ENCODE peak calls at places on chromosome 13, in nine cellular contexts. One of them, this sample, is unnamed.

GRCh38 chr13:93289842-93290241 is 63.2 kb downstream of the GPC6 start:
- DNase-seq in MM.1S: no peak
- DNase-seq in psoas muscle: no peak
- DNase-seq in activated B cell treated with CpG ODN at 0.5 μM for 24 hours: no peak
- DNase-seq in GM13977: no peak
- DNase-seq in nephron progenitor cell: no peak
- DNase-seq in mesothelial cell of epicardium: no peak
- DNase-seq in heart left ventricle: no peak
- DNase-seq in activated CD8-positive, alpha-beta T cell treated with anti-CD3 and anti-CD28 coated beads for 36 hours: no peak
- DNase-seq in this sample: no peak

GRCh38 chr13:81171065-81171647 is 830.2 kb upstream of the SPRY2 start:
- DNase-seq in activated CD8-positive, alpha-beta T cell treated with anti-CD3 and anti-CD28 coated beads for 36 hours: no peak
- DNase-seq in MM.1S: peak; percentile 26
- DNase-seq in heart left ventricle: no peak
- DNase-seq in psoas muscle: no peak
- DNase-seq in nephron progenitor cell: no peak
- DNase-seq in mesothelial cell of epicardium: no peak
- DNase-seq in activated B cell treated with CpG ODN at 0.5 μM for 24 hours: no peak
- DNase-seq in GM13977: no peak
- DNase-seq in this sample: no peak

GRCh38 chr13:94914829-94915228 is 202.5 kb upstream of the SOX21 start:
- DNase-seq in psoas muscle: no peak
- DNase-seq in GM13977: no peak
- DNase-seq in mesothelial cell of epicardium: no peak
- DNase-seq in activated CD8-positive, alpha-beta T cell treated with anti-CD3 and anti-CD28 coated beads for 36 hours: no peak
- DNase-seq in MM.1S: no peak
- DNase-seq in heart left ventricle: no peak
- DNase-seq in nephron progenitor cell: no peak
- DNase-seq in activated B cell treated with CpG ODN at 0.5 μM for 24 hours: no peak
- DNase-seq in this sample: no peak

GRCh38 chr13:73220966-73221720 is 162.3 kb downstream of the KLF5 start:
- DNase-seq in psoas muscle: no peak
- DNase-seq in GM13977: no peak
- DNase-seq in mesothelial cell of epicardium: no peak
- DNase-seq in nephron progenitor cell: no peak
- DNase-seq in heart left ventricle: no peak
- DNase-seq in MM.1S: no peak
- DNase-seq in activated CD8-positive, alpha-beta T cell treated with anti-CD3 and anti-CD28 coated beads for 36 hours: no peak
- DNase-seq in activated B cell treated with CpG ODN at 0.5 μM for 24 hours: no peak
- DNase-seq in this sample: no peak

GRCh38 chr13:25692156-25692555 is 320.4 kb downstream of the ATP8A2 start:
- DNase-seq in MM.1S: no peak
- DNase-seq in activated CD8-positive, alpha-beta T cell treated with anti-CD3 and anti-CD28 coated beads for 36 hours: no peak
- DNase-seq in mesothelial cell of epicardium: no peak
- DNase-seq in nephron progenitor cell: peak; percentile 39
- DNase-seq in heart left ventricle: no peak
- DNase-seq in psoas muscle: no peak
- DNase-seq in activated B cell treated with CpG ODN at 0.5 μM for 24 hours: no peak
- DNase-seq in GM13977: no peak
- DNase-seq in this sample: no peak

GRCh38 chr13:94712812-94713555 is 639 bp upstream of the SOX21 start:
- DNase-seq in mesothelial cell of epicardium: no peak
- DNase-seq in activated B cell treated with CpG ODN at 0.5 μM for 24 hours: no peak
- DNase-seq in MM.1S: no peak
- DNase-seq in psoas muscle: peak; percentile 34
- DNase-seq in activated CD8-positive, alpha-beta T cell treated with anti-CD3 and anti-CD28 coated beads for 36 hours: no peak
- DNase-seq in GM13977: peak; percentile 56
- DNase-seq in nephron progenitor cell: peak; percentile 68
- DNase-seq in heart left ventricle: no peak
- DNase-seq in this sample: no peak

GRCh38 chr13:114143806-114144605 is 11.6 kb upstream of the RASA3 start:
- DNase-seq in psoas muscle: no peak
- DNase-seq in MM.1S: no peak
- DNase-seq in nephron progenitor cell: peak; percentile 66
- DNase-seq in mesothelial cell of epicardium: no peak
- DNase-seq in GM13977: peak; percentile 71
- DNase-seq in heart left ventricle: no peak
- DNase-seq in activated B cell treated with CpG ODN at 0.5 μM for 24 hours: peak; percentile 45
- DNase-seq in activated CD8-positive, alpha-beta T cell treated with anti-CD3 and anti-CD28 coated beads for 36 hours: peak; percentile 76
- DNase-seq in this sample: peak; percentile 60

GRCh38 chr13:73141292-73141771 is 82.5 kb downstream of the KLF5 start:
- DNase-seq in heart left ventricle: no peak
- DNase-seq in activated B cell treated with CpG ODN at 0.5 μM for 24 hours: no peak
- DNase-seq in nephron progenitor cell: no peak
- DNase-seq in activated CD8-positive, alpha-beta T cell treated with anti-CD3 and anti-CD28 coated beads for 36 hours: no peak
- DNase-seq in mesothelial cell of epicardium: no peak
- DNase-seq in MM.1S: no peak
- DNase-seq in GM13977: no peak
- DNase-seq in psoas muscle: no peak
- DNase-seq in this sample: no peak

GRCh38 chr13:99356216-99357089 is 49.3 kb upstream of the GPR183 start:
- DNase-seq in nephron progenitor cell: peak; percentile 34
- DNase-seq in GM13977: peak; percentile 78
- DNase-seq in activated B cell treated with CpG ODN at 0.5 μM for 24 hours: peak; percentile 40
- DNase-seq in heart left ventricle: no peak
- DNase-seq in activated CD8-positive, alpha-beta T cell treated with anti-CD3 and anti-CD28 coated beads for 36 hours: peak; percentile 71
- DNase-seq in psoas muscle: no peak
- DNase-seq in mesothelial cell of epicardium: no peak
- DNase-seq in MM.1S: peak; percentile 87
- DNase-seq in this sample: peak; percentile 75

GRCh38 chr13:41317243-41317642 is 6.2 kb downstream of the NAA16 start:
- DNase-seq in heart left ventricle: no peak
- DNase-seq in activated B cell treated with CpG ODN at 0.5 μM for 24 hours: no peak
- DNase-seq in MM.1S: no peak
- DNase-seq in GM13977: no peak
- DNase-seq in nephron progenitor cell: no peak
- DNase-seq in psoas muscle: no peak
- DNase-seq in activated CD8-positive, alpha-beta T cell treated with anti-CD3 and anti-CD28 coated beads for 36 hours: no peak
- DNase-seq in mesothelial cell of epicardium: no peak
- DNase-seq in this sample: no peak

GRCh38 chr13:112818040-112818697 is 128.3 kb downstream of the ATP11A start:
- DNase-seq in heart left ventricle: peak; percentile 10
- DNase-seq in activated CD8-positive, alpha-beta T cell treated with anti-CD3 and anti-CD28 coated beads for 36 hours: no peak
- DNase-seq in activated B cell treated with CpG ODN at 0.5 μM for 24 hours: no peak
- DNase-seq in psoas muscle: no peak
- DNase-seq in mesothelial cell of epicardium: no peak
- DNase-seq in nephron progenitor cell: no peak
- DNase-seq in GM13977: no peak
- DNase-seq in MM.1S: no peak
- DNase-seq in this sample: no peak

GRCh38 chr13:39452834-39453233 is 150.2 kb downstream of the LHFPL6 start:
- DNase-seq in nephron progenitor cell: no peak
- DNase-seq in GM13977: no peak
- DNase-seq in activated B cell treated with CpG ODN at 0.5 μM for 24 hours: no peak
- DNase-seq in heart left ventricle: no peak
- DNase-seq in mesothelial cell of epicardium: no peak
- DNase-seq in psoas muscle: no peak
- DNase-seq in MM.1S: no peak
- DNase-seq in activated CD8-positive, alpha-beta T cell treated with anti-CD3 and anti-CD28 coated beads for 36 hours: no peak
- DNase-seq in this sample: no peak

GRCh38 chr13:32947886-32948285 is 68.3 kb upstream of the KL start:
- DNase-seq in psoas muscle: no peak
- DNase-seq in mesothelial cell of epicardium: no peak
- DNase-seq in activated B cell treated with CpG ODN at 0.5 μM for 24 hours: no peak
- DNase-seq in GM13977: no peak
- DNase-seq in MM.1S: no peak
- DNase-seq in heart left ventricle: no peak
- DNase-seq in nephron progenitor cell: no peak
- DNase-seq in activated CD8-positive, alpha-beta T cell treated with anti-CD3 and anti-CD28 coated beads for 36 hours: no peak
- DNase-seq in this sample: no peak

GRCh38 chr13:104357174-104357573 is 1291.0 kb upstream of the SLC10A2 start:
- DNase-seq in activated CD8-positive, alpha-beta T cell treated with anti-CD3 and anti-CD28 coated beads for 36 hours: no peak
- DNase-seq in mesothelial cell of epicardium: no peak
- DNase-seq in heart left ventricle: no peak
- DNase-seq in psoas muscle: no peak
- DNase-seq in GM13977: no peak
- DNase-seq in activated B cell treated with CpG ODN at 0.5 μM for 24 hours: no peak
- DNase-seq in nephron progenitor cell: no peak
- DNase-seq in MM.1S: no peak
- DNase-seq in this sample: no peak

GRCh38 chr13:105050696-105051095 is 1484.8 kb downstream of the EFNB2 start:
- DNase-seq in GM13977: no peak
- DNase-seq in heart left ventricle: no peak
- DNase-seq in activated B cell treated with CpG ODN at 0.5 μM for 24 hours: no peak
- DNase-seq in MM.1S: no peak
- DNase-seq in activated CD8-positive, alpha-beta T cell treated with anti-CD3 and anti-CD28 coated beads for 36 hours: no peak
- DNase-seq in psoas muscle: no peak
- DNase-seq in nephron progenitor cell: no peak
- DNase-seq in mesothelial cell of epicardium: no peak
- DNase-seq in this sample: no peak

GRCh38 chr13:40534456-40534855 is 132.0 kb downstream of the FOXO1 start:
- DNase-seq in heart left ventricle: no peak
- DNase-seq in activated B cell treated with CpG ODN at 0.5 μM for 24 hours: no peak
- DNase-seq in mesothelial cell of epicardium: no peak
- DNase-seq in MM.1S: no peak
- DNase-seq in GM13977: no peak
- DNase-seq in activated CD8-positive, alpha-beta T cell treated with anti-CD3 and anti-CD28 coated beads for 36 hours: no peak
- DNase-seq in nephron progenitor cell: no peak
- DNase-seq in psoas muscle: no peak
- DNase-seq in this sample: no peak

GRCh38 chr13:113049981-113050380 is 55.6 kb upstream of the F7 start:
- DNase-seq in activated B cell treated with CpG ODN at 0.5 μM for 24 hours: no peak
- DNase-seq in mesothelial cell of epicardium: peak; percentile 6
- DNase-seq in nephron progenitor cell: no peak
- DNase-seq in heart left ventricle: no peak
- DNase-seq in GM13977: no peak
- DNase-seq in psoas muscle: no peak
- DNase-seq in MM.1S: no peak
- DNase-seq in activated CD8-positive, alpha-beta T cell treated with anti-CD3 and anti-CD28 coated beads for 36 hours: no peak
- DNase-seq in this sample: no peak

GRCh38 chr13:23510979-23511735 is 59.1 kb upstream of the TNFRSF19 start:
- DNase-seq in activated B cell treated with CpG ODN at 0.5 μM for 24 hours: no peak
- DNase-seq in nephron progenitor cell: peak; percentile 6
- DNase-seq in MM.1S: no peak
- DNase-seq in GM13977: peak; percentile 52
- DNase-seq in mesothelial cell of epicardium: no peak
- DNase-seq in heart left ventricle: no peak
- DNase-seq in activated CD8-positive, alpha-beta T cell treated with anti-CD3 and anti-CD28 coated beads for 36 hours: no peak
- DNase-seq in psoas muscle: no peak
- DNase-seq in this sample: peak; percentile 58

GRCh38 chr13:23514076-23514475 is 56.1 kb upstream of the TNFRSF19 start:
- DNase-seq in heart left ventricle: no peak
- DNase-seq in psoas muscle: no peak
- DNase-seq in nephron progenitor cell: no peak
- DNase-seq in activated CD8-positive, alpha-beta T cell treated with anti-CD3 and anti-CD28 coated beads for 36 hours: no peak
- DNase-seq in mesothelial cell of epicardium: no peak
- DNase-seq in GM13977: no peak
- DNase-seq in MM.1S: no peak
- DNase-seq in activated B cell treated with CpG ODN at 0.5 μM for 24 hours: no peak
- DNase-seq in this sample: no peak

GRCh38 chr13:23513460-23513859 is 56.8 kb upstream of the TNFRSF19 start:
- DNase-seq in MM.1S: no peak
- DNase-seq in activated B cell treated with CpG ODN at 0.5 μM for 24 hours: no peak
- DNase-seq in mesothelial cell of epicardium: no peak
- DNase-seq in nephron progenitor cell: no peak
- DNase-seq in heart left ventricle: no peak
- DNase-seq in GM13977: no peak
- DNase-seq in psoas muscle: no peak
- DNase-seq in activated CD8-positive, alpha-beta T cell treated with anti-CD3 and anti-CD28 coated beads for 36 hours: no peak
- DNase-seq in this sample: no peak

GRCh38 chr13:23515116-23515515 is 55.1 kb upstream of the TNFRSF19 start:
- DNase-seq in activated CD8-positive, alpha-beta T cell treated with anti-CD3 and anti-CD28 coated beads for 36 hours: no peak
- DNase-seq in heart left ventricle: no peak
- DNase-seq in MM.1S: no peak
- DNase-seq in activated B cell treated with CpG ODN at 0.5 μM for 24 hours: no peak
- DNase-seq in GM13977: no peak
- DNase-seq in mesothelial cell of epicardium: no peak
- DNase-seq in psoas muscle: no peak
- DNase-seq in nephron progenitor cell: no peak
- DNase-seq in this sample: no peak

DNA sequence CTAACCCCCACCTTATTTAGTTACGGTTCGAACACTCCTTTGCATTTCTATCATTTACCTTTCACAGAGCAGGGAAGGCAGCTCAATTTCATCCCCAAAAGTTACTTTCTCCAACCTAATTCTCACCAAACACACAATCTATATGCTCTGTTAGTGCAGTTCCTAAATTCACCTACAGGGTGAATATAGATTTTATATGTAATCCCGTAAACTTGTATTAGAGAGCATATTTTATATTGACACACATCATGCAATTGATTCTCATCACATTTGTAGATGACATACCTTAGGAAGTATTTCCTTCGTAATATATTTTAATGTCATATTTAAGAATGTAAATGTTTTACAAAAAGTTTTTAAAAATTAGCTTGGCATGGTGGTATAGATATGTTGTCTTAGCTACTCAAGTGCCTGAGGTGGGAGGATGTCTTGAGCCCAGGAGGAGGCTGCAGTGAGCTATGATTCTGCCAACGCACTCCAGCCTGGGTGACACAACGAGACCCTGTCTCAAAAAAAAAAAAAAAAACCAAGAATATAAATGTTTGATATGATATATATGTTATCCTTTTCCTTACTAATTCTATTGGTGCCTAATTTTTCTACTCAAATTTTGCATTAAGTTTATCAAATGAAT is 57.3 kb upstream of the TNFRSF19 start:
- DNase-seq in psoas muscle: no peak
- DNase-seq in GM13977: no peak
- DNase-seq in heart left ventricle: no peak
- DNase-seq in mesothelial cell of epicardium: no peak
- DNase-seq in activated B cell treated with CpG ODN at 0.5 μM for 24 hours: no peak
- DNase-seq in activated CD8-positive, alpha-beta T cell treated with anti-CD3 and anti-CD28 coated beads for 36 hours: no peak
- DNase-seq in nephron progenitor cell: no peak
- DNase-seq in MM.1S: no peak
- DNase-seq in this sample: no peak
- TF ChIP-seq CTCF in psoas muscle: no peak
- TF ChIP-seq CTCF in GM13977: no peak
- TF ChIP-seq CTCF in heart left ventricle: no peak
- TF ChIP-seq CTCF in mesothelial cell of epicardium: peak; percentile 82
- TF ChIP-seq CTCF in activated B cell treated with CpG ODN at 0.5 μM for 24 hours: no peak
- TF ChIP-seq CTCF in activated CD8-positive, alpha-beta T cell treated with anti-CD3 and anti-CD28 coated beads for 36 hours: peak; percentile 22
- TF ChIP-seq CTCF in nephron progenitor cell: no peak
- TF ChIP-seq CTCF in MM.1S: no peak
- TF ChIP-seq CTCF in this sample: peak; percentile 2

GRCh38 chr13:49908637-49909036 is 27.5 kb downstream of the SPRYD7 start:
- DNase-seq in activated B cell treated with CpG ODN at 0.5 μM for 24 hours: no peak
- DNase-seq in nephron progenitor cell: no peak
- DNase-seq in mesothelial cell of epicardium: no peak
- DNase-seq in activated CD8-positive, alpha-beta T cell treated with anti-CD3 and anti-CD28 coated beads for 36 hours: no peak
- DNase-seq in psoas muscle: no peak
- DNase-seq in heart left ventricle: no peak
- DNase-seq in MM.1S: no peak
- DNase-seq in GM13977: no peak
- DNase-seq in this sample: no peak
- TF ChIP-seq CTCF in activated B cell treated with CpG ODN at 0.5 μM for 24 hours: no peak
- TF ChIP-seq CTCF in nephron progenitor cell: no peak
- TF ChIP-seq CTCF in mesothelial cell of epicardium: no peak
- TF ChIP-seq CTCF in activated CD8-positive, alpha-beta T cell treated with anti-CD3 and anti-CD28 coated beads for 36 hours: no peak
- TF ChIP-seq CTCF in psoas muscle: no peak
- TF ChIP-seq CTCF in heart left ventricle: no peak
- TF ChIP-seq CTCF in MM.1S: no peak
- TF ChIP-seq CTCF in GM13977: no peak
- TF ChIP-seq CTCF in this sample: no peak

GRCh38 chr13:37138169-37138568 is 32.7 kb upstream of the CSNK1A1L start:
- DNase-seq in heart left ventricle: no peak
- DNase-seq in activated CD8-positive, alpha-beta T cell treated with anti-CD3 and anti-CD28 coated beads for 36 hours: no peak
- DNase-seq in mesothelial cell of epicardium: no peak
- DNase-seq in psoas muscle: no peak
- DNase-seq in nephron progenitor cell: peak; percentile 2
- DNase-seq in MM.1S: no peak
- DNase-seq in GM13977: no peak
- DNase-seq in activated B cell treated with CpG ODN at 0.5 μM for 24 hours: no peak
- DNase-seq in this sample: no peak
- TF ChIP-seq CTCF in heart left ventricle: no peak
- TF ChIP-seq CTCF in activated CD8-positive, alpha-beta T cell treated with anti-CD3 and anti-CD28 coated beads for 36 hours: no peak
- TF ChIP-seq CTCF in mesothelial cell of epicardium: no peak
- TF ChIP-seq CTCF in psoas muscle: no peak
- TF ChIP-seq CTCF in nephron progenitor cell: no peak
- TF ChIP-seq CTCF in MM.1S: no peak
- TF ChIP-seq CTCF in GM13977: no peak
- TF ChIP-seq CTCF in activated B cell treated with CpG ODN at 0.5 μM for 24 hours: no peak
- TF ChIP-seq CTCF in this sample: no peak

GRCh38 chr13:48761256-48761655 is 107.5 kb downstream of the CYSLTR2 start:
- DNase-seq in heart left ventricle: no peak
- DNase-seq in psoas muscle: no peak
- DNase-seq in GM13977: no peak
- DNase-seq in MM.1S: no peak
- DNase-seq in mesothelial cell of epicardium: no peak
- DNase-seq in activated B cell treated with CpG ODN at 0.5 μM for 24 hours: no peak
- DNase-seq in activated CD8-positive, alpha-beta T cell treated with anti-CD3 and anti-CD28 coated beads for 36 hours: no peak
- DNase-seq in nephron progenitor cell: no peak
- DNase-seq in this sample: no peak
- TF ChIP-seq CTCF in heart left ventricle: no peak
- TF ChIP-seq CTCF in psoas muscle: no peak
- TF ChIP-seq CTCF in GM13977: no peak
- TF ChIP-seq CTCF in MM.1S: no peak
- TF ChIP-seq CTCF in mesothelial cell of epicardium: no peak
- TF ChIP-seq CTCF in activated B cell treated with CpG ODN at 0.5 μM for 24 hours: no peak
- TF ChIP-seq CTCF in activated CD8-positive, alpha-beta T cell treated with anti-CD3 and anti-CD28 coated beads for 36 hours: no peak
- TF ChIP-seq CTCF in nephron progenitor cell: no peak
- TF ChIP-seq CTCF in this sample: no peak

This sample was measured in GM10248.